ENCODE peak calls at places on chromosomes 12 and 14, in eight cellular contexts. One of them, this sample, is unnamed. For H3K4me1, the result is how much of the 10 kb centered on the place peaks cover.

GRCh38 chr14:51018521-51018920 is 74.2 kb upstream of the PYGL start:
- DNase-seq in colonic mucosa: no peak
- DNase-seq in H1: no peak
- DNase-seq in psoas muscle: no peak
- DNase-seq in sigmoid colon: no peak
- DNase-seq in GM23338: no peak
- DNase-seq in PC-3: no peak
- DNase-seq in spleen: no peak
- DNase-seq in this sample: no peak

GRCh38 chr14:71751264-71751663 is 181.0 kb upstream of the RGS6 start:
- DNase-seq in colonic mucosa: no peak
- DNase-seq in PC-3: no peak
- DNase-seq in H1: no peak
- DNase-seq in GM23338: no peak
- DNase-seq in spleen: no peak
- DNase-seq in psoas muscle: no peak
- DNase-seq in sigmoid colon: no peak
- DNase-seq in this sample: no peak

GRCh38 chr12:6961278-6961694 is 9.2 kb downstream of the PHB2 start:
- DNase-seq in colonic mucosa: peak
- DNase-seq in GM23338: no peak
- DNase-seq in spleen: peak
- DNase-seq in sigmoid colon: peak
- DNase-seq in PC-3: no peak
- DNase-seq in psoas muscle: peak
- DNase-seq in H1: no peak
- DNase-seq in this sample: peak

GRCh38 chr12:66449531-66449930 is 147.2 kb downstream of the HELB start:
- DNase-seq in H1: no peak
- DNase-seq in psoas muscle: no peak
- DNase-seq in colonic mucosa: no peak
- DNase-seq in sigmoid colon: no peak
- DNase-seq in spleen: no peak
- DNase-seq in GM23338: no peak
- DNase-seq in PC-3: peak
- DNase-seq in this sample: no peak

GRCh38 chr14:96037891-96038557 is 1.1 kb upstream of the C14orf132 start:
- DNase-seq in sigmoid colon: peak
- DNase-seq in psoas muscle: peak
- DNase-seq in colonic mucosa: peak
- DNase-seq in PC-3: no peak
- DNase-seq in spleen: no peak
- DNase-seq in H1: no peak
- DNase-seq in GM23338: peak
- DNase-seq in this sample: peak

GRCh38 chr12:69254046-69254445 is 14.7 kb downstream of the CPSF6 start:
- DNase-seq in H1: no peak
- DNase-seq in GM23338: peak
- DNase-seq in spleen: no peak
- DNase-seq in colonic mucosa: no peak
- DNase-seq in sigmoid colon: no peak
- DNase-seq in PC-3: peak
- DNase-seq in psoas muscle: no peak
- DNase-seq in this sample: no peak

GRCh38 chr14:79161576-79161975 is 991.4 kb downstream of the NRXN3 start:
- DNase-seq in PC-3: no peak
- DNase-seq in colonic mucosa: no peak
- DNase-seq in spleen: no peak
- DNase-seq in sigmoid colon: no peak
- DNase-seq in H1: peak
- DNase-seq in GM23338: peak
- DNase-seq in psoas muscle: no peak
- DNase-seq in this sample: no peak

GRCh38 chr14:55850803-55851202 is 267.4 kb upstream of the PELI2 start:
- DNase-seq in psoas muscle: no peak
- DNase-seq in sigmoid colon: no peak
- DNase-seq in PC-3: peak
- DNase-seq in GM23338: no peak
- DNase-seq in spleen: no peak
- DNase-seq in H1: no peak
- DNase-seq in colonic mucosa: peak
- DNase-seq in this sample: no peak

GRCh38 chr14:90491221-90491867 is 94.5 kb downstream of the CALM1 start:
- DNase-seq in psoas muscle: peak
- DNase-seq in PC-3: no peak
- DNase-seq in sigmoid colon: peak
- DNase-seq in spleen: peak
- DNase-seq in H1: peak
- DNase-seq in GM23338: no peak
- DNase-seq in colonic mucosa: no peak
- DNase-seq in this sample: no peak

GRCh38 chr14:104099096-104100041 is 13.9 kb downstream of the ASPG start:
- DNase-seq in psoas muscle: peak
- DNase-seq in PC-3: no peak
- DNase-seq in H1: no peak
- DNase-seq in sigmoid colon: no peak
- DNase-seq in GM23338: no peak
- DNase-seq in colonic mucosa: no peak
- DNase-seq in spleen: peak
- DNase-seq in this sample: no peak

DNA sequence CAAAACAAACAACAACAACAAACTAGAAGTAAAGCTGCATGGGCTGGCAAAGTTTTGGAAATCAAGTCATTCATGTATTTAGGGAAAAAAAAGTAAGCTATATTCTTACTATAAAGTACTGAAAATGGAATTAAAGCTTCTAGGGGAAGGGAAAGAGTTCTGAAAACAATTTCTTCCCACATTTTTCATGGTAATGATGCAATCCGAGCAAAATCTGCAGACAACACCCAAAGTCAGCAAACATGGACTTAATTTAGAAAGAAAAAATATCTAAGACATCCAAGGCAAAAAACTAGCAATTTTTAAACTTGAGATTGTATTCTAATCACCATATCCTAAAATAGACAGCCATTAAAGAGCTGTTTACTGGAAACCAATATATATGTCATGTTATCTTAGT is 86.3 kb downstream of the LRP6 start:
- DNase-seq in spleen: no peak
- DNase-seq in sigmoid colon: no peak
- DNase-seq in colonic mucosa: no peak
- DNase-seq in psoas muscle: no peak
- DNase-seq in PC-3: no peak
- DNase-seq in GM23338: no peak
- DNase-seq in H1: no peak
- DNase-seq in this sample: no peak
- H3K27ac ChIP-seq in spleen: no peak
- H3K27ac ChIP-seq in sigmoid colon: no peak
- H3K27ac ChIP-seq in colonic mucosa: no peak
- H3K27ac ChIP-seq in psoas muscle: no peak
- H3K27ac ChIP-seq in PC-3: no peak
- H3K27ac ChIP-seq in GM23338: peak
- H3K27ac ChIP-seq in H1: no peak
- H3K27ac ChIP-seq in this sample: no peak

DNA sequence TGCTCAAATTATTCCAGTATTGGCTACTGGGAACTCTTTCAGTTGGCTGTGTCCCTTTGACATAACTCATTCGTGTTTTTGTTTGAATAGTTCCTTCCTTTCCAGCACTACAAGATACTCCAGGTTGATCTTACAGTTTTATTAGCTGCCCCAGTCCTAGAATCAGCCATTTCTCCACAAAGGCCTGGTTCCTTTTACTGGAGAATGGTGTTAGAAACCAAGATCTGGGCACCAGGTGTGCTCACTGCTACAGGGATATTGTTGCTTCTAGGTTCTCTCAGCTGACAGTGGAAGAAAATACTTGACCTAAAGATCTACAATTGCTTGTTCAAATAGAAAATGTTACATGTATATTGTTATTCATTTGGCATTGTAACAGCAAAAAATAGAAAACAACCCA is 21.9 kb downstream of the CDK17 start:
- DNase-seq in H1: no peak
- DNase-seq in sigmoid colon: no peak
- DNase-seq in psoas muscle: no peak
- DNase-seq in spleen: no peak
- DNase-seq in GM23338: no peak
- DNase-seq in colonic mucosa: no peak
- DNase-seq in PC-3: no peak
- DNase-seq in this sample: no peak
- H3K4me1 ChIP-seq in H1: under half
- H3K4me1 ChIP-seq in sigmoid colon: half or more
- H3K4me1 ChIP-seq in psoas muscle: under half
- H3K4me1 ChIP-seq in spleen: half or more
- H3K4me1 ChIP-seq in GM23338: under half
- H3K4me1 ChIP-seq in colonic mucosa: under half
- H3K4me1 ChIP-seq in PC-3: under half
- H3K4me1 ChIP-seq in this sample: under half

GRCh38 chr14:87888136-87888999 is 104.6 kb downstream of the GALC start:
- DNase-seq in GM23338: peak
- DNase-seq in psoas muscle: peak
- DNase-seq in H1: peak
- DNase-seq in PC-3: peak
- DNase-seq in sigmoid colon: no peak
- DNase-seq in spleen: no peak
- DNase-seq in colonic mucosa: peak
- DNase-seq in this sample: peak
- TF ChIP-seq CTCF in GM23338: peak
- TF ChIP-seq CTCF in psoas muscle: no peak
- TF ChIP-seq CTCF in H1: peak
- TF ChIP-seq CTCF in PC-3: peak
- TF ChIP-seq CTCF in sigmoid colon: no peak
- TF ChIP-seq CTCF in spleen: peak
- TF ChIP-seq CTCF in colonic mucosa: peak
- TF ChIP-seq CTCF in this sample: no peak

GRCh38 chr12:33115716-33116115 is 219.1 kb upstream of the PKP2 start:
- DNase-seq in H1: no peak
- DNase-seq in GM23338: peak
- DNase-seq in spleen: no peak
- DNase-seq in PC-3: peak
- DNase-seq in psoas muscle: no peak
- DNase-seq in sigmoid colon: no peak
- DNase-seq in colonic mucosa: no peak
- DNase-seq in this sample: no peak

GRCh38 chr12:33111850-33112249 is 215.3 kb upstream of the PKP2 start:
- DNase-seq in H1: no peak
- DNase-seq in psoas muscle: no peak
- DNase-seq in sigmoid colon: no peak
- DNase-seq in GM23338: peak
- DNase-seq in spleen: no peak
- DNase-seq in PC-3: no peak
- DNase-seq in colonic mucosa: no peak
- DNase-seq in this sample: no peak

GRCh38 chr12:33116284-33116683 is 219.7 kb upstream of the PKP2 start:
- DNase-seq in H1: no peak
- DNase-seq in psoas muscle: no peak
- DNase-seq in GM23338: peak
- DNase-seq in PC-3: peak
- DNase-seq in sigmoid colon: no peak
- DNase-seq in spleen: no peak
- DNase-seq in colonic mucosa: no peak
- DNase-seq in this sample: no peak
- H3K27ac ChIP-seq in H1: no peak
- H3K27ac ChIP-seq in psoas muscle: no peak
- H3K27ac ChIP-seq in GM23338: no peak
- H3K27ac ChIP-seq in PC-3: no peak
- H3K27ac ChIP-seq in sigmoid colon: no peak
- H3K27ac ChIP-seq in spleen: no peak
- H3K27ac ChIP-seq in colonic mucosa: no peak
- H3K27ac ChIP-seq in this sample: no peak

DNA sequence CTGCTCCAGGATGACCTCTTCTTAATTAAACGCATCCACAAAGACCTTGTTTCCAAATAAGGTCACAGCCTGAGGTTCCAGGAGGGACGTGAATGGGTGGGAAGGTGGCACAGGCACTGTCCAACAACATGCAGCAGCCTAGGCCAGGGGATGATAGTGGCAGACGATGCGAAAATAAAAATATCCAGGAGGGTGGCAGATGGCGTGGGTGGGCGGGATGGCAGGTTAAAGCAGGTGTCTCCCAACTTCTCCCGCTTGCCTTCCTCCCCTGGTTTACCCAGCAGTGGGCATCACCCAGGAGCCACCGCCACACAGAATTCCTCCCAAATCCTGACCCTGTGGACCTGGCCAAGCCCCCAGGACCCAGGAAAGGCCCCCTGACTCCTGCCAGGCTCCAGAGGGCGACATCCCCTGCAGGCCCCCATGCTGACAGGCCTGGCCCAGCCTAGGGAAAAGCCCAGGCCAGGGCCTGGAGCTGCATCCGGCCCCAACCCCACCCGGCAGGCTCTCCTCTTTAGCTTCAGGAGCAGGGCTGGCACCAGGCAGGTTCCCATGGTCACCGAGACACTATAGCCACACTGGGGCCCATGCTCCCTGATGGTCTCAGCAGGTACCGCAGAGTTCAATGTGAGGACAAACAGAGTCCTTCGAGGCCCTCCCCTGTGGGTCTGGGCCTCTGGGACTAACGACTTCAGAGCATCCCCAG is 9.7 kb downstream of the NCOR2 start:
- DNase-seq in GM23338: peak
- DNase-seq in H1: no peak
- DNase-seq in spleen: peak
- DNase-seq in colonic mucosa: no peak
- DNase-seq in sigmoid colon: no peak
- DNase-seq in psoas muscle: no peak
- DNase-seq in PC-3: no peak
- DNase-seq in this sample: no peak
- H3K4me1 ChIP-seq in GM23338: under half
- H3K4me1 ChIP-seq in H1: under half
- H3K4me1 ChIP-seq in spleen: half or more
- H3K4me1 ChIP-seq in colonic mucosa: under half
- H3K4me1 ChIP-seq in sigmoid colon: half or more
- H3K4me1 ChIP-seq in psoas muscle: half or more
- H3K4me1 ChIP-seq in PC-3: under half
- H3K4me1 ChIP-seq in this sample: under half

This sample was measured in gastrocnemius medialis.